ENCODE peak calls at places on chromosomes 5 and 9, in four cellular contexts. A is DND-41, B is A549, P is pancreas. T is an unnamed sample.

GRCh38 chr5:77718934-77719610 is 57.1 kb downstream of the TBCA start:
- DNase-seq in P (no peak), A (no peak), B (no peak), T (no peak)

GRCh38 chr9:95757026-95757425 is 118.5 kb upstream of the ERCC6L2 start:
- DNase-seq in A (no peak), P (no peak), B (no peak), T (no peak)

GRCh38 chr5:79560774-79561524 is 47.0 kb upstream of the HOMER1 start:
- DNase-seq in A (peak; percentile 23), P (no peak), B (no peak), T (no peak)

GRCh38 chr9:101408374-101409078 is 9.9 kb downstream of the ZNF189 start:
- DNase-seq in B (no peak), P (no peak), A (no peak), T (no peak)

GRCh38 chr9:8531831-8532230 is 732.3 kb upstream of the DMAC1 start:
- DNase-seq in A (no peak), B (no peak), P (no peak), T (no peak)

GRCh38 chr5:88388476-88389170 is 120.0 kb upstream of the TMEM161B start:
- DNase-seq in P (no peak), A (no peak), B (no peak), T (no peak)

GRCh38 chr9:4293293-4293931 is 6.5 kb downstream of the GLIS3 start:
- DNase-seq in A (no peak), P (no peak), B (peak; percentile 50), T (no peak)

GRCh38 chr5:125372694-125373621 is 626.5 kb upstream of the ZNF608 start:
- DNase-seq in P (no peak), A (no peak), B (no peak), T (no peak)

GRCh38 chr9:71783120-71783523 is 14.8 kb upstream of the CEMIP2 start:
- DNase-seq in A (peak; percentile 35), P (no peak), B (no peak), T (peak; percentile 37)

GRCh38 chr5:158513490-158514301 is 586.0 kb downstream of the EBF1 start:
- DNase-seq in A (no peak), B (no peak), P (no peak), T (no peak)

GRCh38 chr5:90709323-90710148 is 150.9 kb downstream of the ADGRV1 start:
- DNase-seq in B (peak; percentile 46), P (no peak), A (peak; percentile 11), T (peak; percentile 29)

GRCh38 chr5:38319486-38319885 is 61.1 kb downstream of the EGFLAM start:
- DNase-seq in P (no peak), B (no peak), A (no peak), T (no peak)

GRCh38 chr5:168291281-168291960 is at the start of gene WWC1:
- DNase-seq in P (peak; percentile 96), A (no peak), B (peak; percentile 86), T (peak; percentile 90)

GRCh38 chr9:99299214-99300102 is 77.4 kb downstream of the SEC61B start:
- DNase-seq in B (no peak), A (no peak), P (no peak), T (no peak)
- TF ChIP-seq CTCF in B (peak; percentile 28), A (no peak), P (no peak), T (no peak)

DNA sequence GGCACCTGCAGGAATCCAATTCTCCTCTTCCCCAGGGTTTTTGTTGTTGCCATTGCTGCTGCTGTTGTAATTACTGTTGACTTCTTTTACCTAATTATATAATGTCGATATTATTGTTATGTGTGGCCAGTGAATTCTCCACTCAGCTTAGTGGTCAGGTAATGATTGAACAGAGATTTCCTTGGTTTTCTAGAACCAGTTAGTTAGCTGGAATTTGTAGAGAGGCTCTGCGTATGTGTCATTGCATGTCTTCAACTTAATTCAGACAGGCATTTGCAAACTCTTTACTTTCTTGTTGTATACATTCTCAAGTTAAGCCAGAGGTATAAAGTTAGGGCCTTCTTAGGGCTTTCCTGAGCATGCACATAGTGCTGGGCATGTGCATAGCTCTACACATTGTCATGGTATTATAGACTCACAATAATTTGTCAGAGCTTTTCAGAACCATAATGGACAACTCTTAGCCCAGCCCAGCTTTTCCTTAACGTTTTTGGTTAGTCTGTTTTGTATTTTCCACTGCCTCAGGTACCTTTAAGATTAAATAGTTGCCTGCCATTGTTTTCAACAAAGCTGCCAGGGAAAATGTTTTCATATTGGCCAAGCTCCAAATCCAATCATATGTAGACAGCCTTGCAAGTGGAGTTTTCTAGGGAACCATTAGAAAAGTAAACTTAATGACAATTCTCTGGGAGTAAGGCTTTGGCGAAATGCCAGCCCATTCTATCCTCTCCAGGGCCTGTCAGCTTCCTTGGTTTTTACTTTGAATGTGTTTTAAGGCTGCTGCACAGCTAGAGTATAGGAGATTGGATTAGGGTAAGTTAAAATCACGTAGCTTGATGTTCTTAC is 68.1 kb downstream of the UBE2R2 start:
- DNase-seq in P (no peak), A (no peak), B (no peak), T (peak; percentile 58)
- H3K27ac ChIP-seq in P (no peak overlapping the region), A (no peak overlapping the region), B (no peak overlapping the region), T (no peak overlapping the region)

GRCh38 chr5:137220523-137220927 is 278.6 kb downstream of the SPOCK1 start:
- DNase-seq in P (no peak), A (no peak), B (peak; percentile 79), T (no peak)
- TF ChIP-seq CTCF in P (peak; percentile 47), A (peak; percentile 61), B (peak; percentile 76), T (no peak)

DNA sequence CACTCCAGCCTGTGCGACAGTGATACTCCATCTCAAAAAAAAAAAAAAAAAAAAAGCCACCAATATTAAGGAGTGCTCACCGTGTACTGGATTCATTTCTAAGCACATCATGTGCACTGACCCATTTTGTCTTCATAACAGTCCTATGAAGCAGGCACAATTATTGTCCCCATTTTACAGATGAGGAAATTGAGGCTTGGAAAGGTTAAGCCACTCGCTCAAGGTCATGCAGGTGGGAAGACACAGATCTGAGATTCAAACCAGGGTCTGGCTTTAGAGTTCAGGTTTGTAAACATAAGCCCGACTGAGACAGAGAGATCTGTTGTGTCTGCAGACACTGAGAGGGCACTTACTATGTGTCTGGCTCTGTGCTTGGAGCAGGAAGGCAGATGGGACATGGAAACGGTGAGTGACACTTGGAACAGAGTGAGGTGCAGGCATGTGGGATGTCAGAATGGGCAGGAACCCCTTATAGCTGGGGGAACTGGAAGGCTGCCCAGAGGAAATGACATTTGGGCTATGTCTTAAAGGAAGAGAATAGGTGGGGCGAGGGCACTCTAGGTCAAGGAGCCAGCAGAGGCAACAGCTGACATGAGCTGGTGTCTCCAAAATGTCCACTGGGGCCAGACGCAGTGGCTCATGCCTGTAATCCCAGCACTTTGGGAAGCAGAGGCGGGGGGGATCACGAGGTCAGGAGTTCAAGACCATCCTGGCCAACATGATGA is 69.9 kb downstream of the STK10 start:
- DNase-seq in B (no peak), A (no peak), P (peak; percentile 22), T (no peak)
- H3K27ac ChIP-seq in B (no peak overlapping the region), A (no peak overlapping the region), P (no peak overlapping the region), T (no peak overlapping the region)